ENCODE peak calls at places on chromosome 20, in six cellular contexts. Z is choroid plexus epithelial cell; O is nephron progenitor cell; H is stimulated activated CD4-positive, alpha-beta T cell treated with anti-CD3 and anti-CD28 coated beads, Interleukin-2, amount 100 ng/mL, for 48 hours; G is H1; U is heart left ventricle. P is an unnamed sample.

GRCh38 chr20:52684911-52685310 is 287.2 kb upstream of the TSHZ2 start:
- DNase-seq in Z (no peak), O (no peak), H (no peak), G (no peak), U (no peak), P (no peak)

GRCh38 chr20:11108102-11108842 is 434.5 kb upstream of the JAG1 start:
- DNase-seq in Z (no peak), O (no peak), H (no peak), G (no peak), U (no peak), P (peak; percentile 39)

GRCh38 chr20:62136283-62137091 is 6.7 kb downstream of the PSMA7 start:
- DNase-seq in Z (peak; percentile 83), O (peak; percentile 67), H (no peak), G (no peak), U (no peak), P (peak; percentile 68)

GRCh38 chr20:13772529-13772928 is 12.2 kb downstream of the ESF1 start:
- DNase-seq in Z (peak; percentile 29), O (no peak), H (no peak), G (no peak), U (no peak), P (peak; percentile 36)

GRCh38 chr20:3686867-3687321 is 5.1 kb upstream of the ADAM33 start:
- DNase-seq in Z (peak; percentile 91), O (no peak), H (no peak), G (no peak), U (peak; percentile 78), P (peak; percentile 94)

GRCh38 chr20:57618091-57618765 is 2.0 kb downstream of the ZBP1 start:
- DNase-seq in Z (no peak), O (no peak), H (no peak), G (no peak), U (no peak), P (no peak)

GRCh38 chr20:48983423-48984400 is 62.2 kb downstream of the ARFGEF2 start:
- DNase-seq in Z (peak; percentile 79), O (no peak), H (no peak), G (no peak), U (no peak), P (peak; percentile 91)

GRCh38 chr20:59802018-59802417 is 131.4 kb downstream of the SYCP2 start:
- DNase-seq in Z (no peak), O (no peak), H (no peak), G (no peak), U (no peak), P (no peak)

GRCh38 chr20:38170914-38171300 is 5.8 kb upstream of the TGM2 start:
- DNase-seq in Z (no peak), O (no peak), H (no peak), G (no peak), U (no peak), P (no peak)

GRCh38 chr20:41004561-41005360 is 23.9 kb upstream of the TOP1 start:
- DNase-seq in Z (peak; percentile 28), O (no peak), H (no peak), G (no peak), U (no peak), P (peak; percentile 44)

GRCh38 chr20:40551125-40551530 is 137.9 kb downstream of the MAFB start:
- DNase-seq in Z (no peak), O (no peak), H (no peak), G (no peak), U (no peak), P (no peak)